ENCODE peak calls at places on chromosomes 12 and 14, in seven cellular contexts. L, A, S, W, T, I and D are unnamed samples. For H3K36me3, the result is how much of the 10 kb centered on the place peaks cover.

GRCh38 chr12:91778938-91779400 is 366.7 kb downstream of the BTG1 start:
- DNase-seq in L (peak), A (peak), S (peak), W (peak), T (peak), I (no peak), D (no peak)

GRCh38 chr14:53389207-53389606 is 236.1 kb upstream of the DDHD1 start:
- DNase-seq in L (no peak), A (peak), S (no peak), W (no peak), T (no peak), I (no peak), D (no peak)

GRCh38 chr12:27667540-27667939 is 28.7 kb upstream of the REP15 start:
- DNase-seq in L (no peak), A (no peak), S (no peak), W (no peak), T (no peak), I (no peak), D (no peak)

GRCh38 chr14:22512106-22512814 is 76.8 kb downstream of the DAD1 start:
- DNase-seq in L (no peak), A (peak), S (no peak), W (no peak), T (no peak), I (no peak), D (no peak)

GRCh38 chr12:69014047-69014446 is 81.1 kb upstream of the CPM start:
- DNase-seq in L (no peak), A (no peak), S (no peak), W (no peak), T (no peak), I (no peak), D (no peak)

GRCh38 chr14:60161176-60162107 is 3.8 kb downstream of the DHRS7 start:
- DNase-seq in L (no peak), A (no peak), S (no peak), W (no peak), T (no peak), I (no peak), D (no peak)

GRCh38 chr14:57413849-57414248 is 23.5 kb downstream of the NAA30 start:
- DNase-seq in L (no peak), A (no peak), S (no peak), W (no peak), T (no peak), I (no peak), D (no peak)

GRCh38 chr12:94109154-94109553 is 39.2 kb upstream of the PLXNC1 start:
- DNase-seq in L (no peak), A (no peak), S (no peak), W (no peak), T (no peak), I (no peak), D (no peak)

GRCh38 chr12:101775814-101776213 is 36.6 kb upstream of the SYCP3 start:
- DNase-seq in L (no peak), A (no peak), S (no peak), W (no peak), T (no peak), I (no peak), D (no peak)

GRCh38 chr12:53737951-53738833 is 10.9 kb upstream of the CALCOCO1 start:
- DNase-seq in L (no peak), A (no peak), S (peak), W (peak), T (no peak), I (no peak), D (no peak)

GRCh38 chr14:35374273-35374681 is 30.3 kb downstream of the NFKBIA start:
- DNase-seq in L (peak), A (peak), S (peak), W (peak), T (peak), I (no peak), D (peak)

GRCh38 chr12:15928345-15928744 is 17.2 kb downstream of the DERA start:
- DNase-seq in L (no peak), A (peak), S (no peak), W (no peak), T (peak), I (no peak), D (no peak)

GRCh38 chr14:61598980-61599379 is 96.3 kb upstream of the HIF1A start:
- DNase-seq in L (no peak), A (peak), S (no peak), W (no peak), T (no peak), I (no peak), D (no peak)

GRCh38 chr14:64715628-64716412 is 11.6 kb downstream of the PLEKHG3 start:
- DNase-seq in L (no peak), A (no peak), S (no peak), W (peak), T (no peak), I (no peak), D (no peak)

GRCh38 chr14:64720190-64720589 is 16.0 kb downstream of the PLEKHG3 start:
- DNase-seq in L (peak), A (peak), S (peak), W (peak), T (peak), I (peak), D (no peak)

GRCh38 chr14:64718762-64719161 is 14.5 kb downstream of the PLEKHG3 start:
- DNase-seq in L (no peak), A (no peak), S (no peak), W (no peak), T (no peak), I (no peak), D (no peak)

GRCh38 chr14:64719601-64720000 is 15.4 kb downstream of the PLEKHG3 start:
- DNase-seq in L (no peak), A (no peak), S (no peak), W (no peak), T (no peak), I (peak), D (no peak)

DNA sequence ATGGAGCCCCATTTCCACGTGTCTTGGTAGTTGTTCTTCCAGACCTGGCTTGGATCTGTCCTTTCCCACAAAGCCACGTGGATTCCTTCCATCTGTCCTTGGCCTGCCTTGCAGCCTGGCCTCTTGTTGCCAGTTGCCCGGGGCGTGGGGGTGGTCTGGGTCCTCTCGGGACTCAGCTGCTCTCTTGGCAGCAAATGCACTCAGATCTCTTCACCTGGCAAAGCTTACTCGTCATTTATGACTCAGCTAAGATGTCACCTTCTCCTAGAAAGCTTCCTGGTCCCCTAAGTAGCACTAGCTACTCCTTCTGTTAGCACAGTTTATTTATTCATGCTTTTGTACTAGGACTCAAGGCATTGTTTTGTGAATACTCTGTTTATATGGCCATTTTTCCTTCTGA is 13.6 kb downstream of the PLEKHG3 start:
- DNase-seq in L (no peak), A (no peak), S (no peak), W (no peak), T (no peak), I (no peak), D (no peak)
- TF ChIP-seq POLR2AphosphoS5 in L (no peak), A (no peak), S (no peak), W (no peak), T (no peak), I (no peak), D (no peak)

DNA sequence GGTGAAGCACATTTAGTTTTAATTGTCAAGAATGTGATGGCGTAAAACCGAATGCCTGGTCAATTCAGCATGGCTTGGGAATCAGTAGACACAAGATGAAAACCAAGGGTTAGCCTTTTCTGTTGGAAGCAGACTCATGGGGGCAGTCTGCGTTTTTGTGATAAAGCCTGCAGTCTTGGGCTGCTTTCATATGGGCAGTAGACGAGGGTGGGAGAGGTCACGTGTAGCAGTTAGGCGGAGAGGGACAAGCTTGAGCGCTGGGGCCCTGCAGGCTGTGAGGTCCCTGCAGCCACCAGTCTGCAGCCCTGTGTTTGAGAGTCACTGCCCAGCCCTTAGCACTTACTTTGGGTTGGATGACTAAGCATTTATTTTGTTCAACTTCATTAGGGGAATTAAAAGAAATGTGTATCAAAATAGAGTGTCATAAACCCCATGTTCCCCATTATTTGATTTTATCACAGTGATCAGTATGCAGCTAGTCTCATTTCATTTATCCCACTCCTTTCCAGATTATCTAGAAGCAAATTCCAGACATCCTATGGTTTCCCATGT is 37.2 kb downstream of the EP400 start:
- DNase-seq in L (no peak), A (no peak), S (no peak), W (no peak), T (no peak), I (peak), D (no peak)
- H3K36me3 ChIP-seq in L (under half), A (under half), S (under half), W (half or more), T (under half), I (half or more), D (under half)

GRCh38 chr14:50780393-50780792 is 50.6 kb downstream of the NIN start:
- DNase-seq in L (no peak), A (no peak), S (no peak), W (no peak), T (no peak), I (no peak), D (no peak)

GRCh38 chr14:50783542-50783941 is 47.4 kb downstream of the NIN start:
- DNase-seq in L (no peak), A (no peak), S (no peak), W (no peak), T (no peak), I (no peak), D (no peak)

GRCh38 chr14:50786821-50787464 is 44.0 kb downstream of the NIN start:
- DNase-seq in L (no peak), A (no peak), S (no peak), W (no peak), T (no peak), I (no peak), D (no peak)

GRCh38 chr14:50785506-50786063 is 45.4 kb downstream of the NIN start:
- DNase-seq in L (no peak), A (no peak), S (no peak), W (no peak), T (no peak), I (no peak), D (no peak)

GRCh38 chr14:50784683-50785505 is 46.1 kb downstream of the NIN start:
- DNase-seq in L (no peak), A (no peak), S (no peak), W (no peak), T (no peak), I (no peak), D (no peak)
- H3K4me3 ChIP-seq in L (no peak), A (no peak), S (no peak), W (no peak), T (no peak), I (no peak), D (no peak)

GRCh38 chr12:12723681-12724420 is 6.7 kb downstream of the CDKN1B start:
- DNase-seq in L (no peak), A (peak), S (peak), W (peak), T (no peak), I (no peak), D (no peak)
- TF ChIP-seq POLR2AphosphoS5 in L (peak), A (no peak), S (peak), W (no peak), T (no peak), I (no peak), D (peak)

GRCh38 chr14:104758981-104759975 is 6.3 kb downstream of the SIVA1 start:
- DNase-seq in L (no peak), A (no peak), S (no peak), W (no peak), T (no peak), I (no peak), D (no peak)

GRCh38 chr14:104756477-104757237 is 3.7 kb downstream of the SIVA1 start:
- DNase-seq in L (no peak), A (no peak), S (no peak), W (no peak), T (no peak), I (no peak), D (no peak)

GRCh38 chr14:104755621-104756020 is 2.7 kb downstream of the SIVA1 start:
- DNase-seq in L (no peak), A (no peak), S (no peak), W (no peak), T (no peak), I (no peak), D (no peak)

GRCh38 chr14:104757238-104757585 is 4.3 kb downstream of the SIVA1 start:
- DNase-seq in L (no peak), A (no peak), S (no peak), W (no peak), T (no peak), I (no peak), D (no peak)

DNA sequence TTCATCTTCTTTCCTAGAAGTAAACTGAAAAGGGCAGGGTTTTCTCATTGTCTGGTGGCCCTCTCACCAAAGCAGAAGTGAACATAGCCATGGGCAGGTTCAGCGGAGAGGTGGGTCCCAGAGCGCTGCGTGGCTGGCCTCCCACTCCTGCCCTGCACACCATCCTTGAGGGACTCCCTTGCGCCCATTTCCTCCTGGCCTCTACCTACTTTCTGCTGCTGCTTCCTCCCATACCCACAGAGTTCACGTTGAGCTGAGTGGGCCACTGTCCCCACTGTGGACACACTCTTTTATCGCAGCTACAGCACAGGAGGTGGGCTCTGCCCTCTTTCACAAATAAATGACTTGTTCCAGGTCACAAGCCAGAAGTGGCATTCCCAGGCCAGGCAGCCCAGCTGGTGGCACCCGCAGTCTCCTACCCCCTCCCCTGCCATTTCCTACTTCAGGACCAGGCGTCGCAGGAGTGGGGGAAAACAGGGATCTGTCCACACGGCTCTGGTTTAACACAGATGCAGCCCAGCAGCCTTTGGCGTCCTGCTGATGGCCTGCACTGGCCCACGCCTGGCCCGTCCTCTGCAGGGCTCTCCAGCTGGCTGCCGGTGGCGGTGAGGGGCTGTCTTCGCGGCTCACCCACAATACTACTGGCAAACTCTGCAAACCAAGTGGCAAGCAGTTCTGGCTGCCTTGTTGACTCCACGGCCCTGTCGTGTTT is 4.9 kb downstream of the SIVA1 start:
- DNase-seq in L (no peak), A (no peak), S (no peak), W (no peak), T (no peak), I (no peak), D (no peak)
- H3K36me3 ChIP-seq in L (under half), A (under half), S (under half), W (under half), T (under half), I (half or more), D (under half)

GRCh38 chr12:29081101-29081500 is 68.0 kb upstream of the FAR2 start:
- DNase-seq in L (no peak), A (no peak), S (no peak), W (no peak), T (no peak), I (no peak), D (no peak)
- H3K4me3 ChIP-seq in L (no peak), A (no peak), S (no peak), W (no peak), T (no peak), I (no peak), D (no peak)